ENCODE peak calls at places on chromosomes 2 and 18, in six cellular contexts. One of them, this sample, is unnamed. For H3K4me1, the result is how much of the 10 kb centered on the place peaks cover.

GRCh38 chr2:37550197-37550596 is 121.2 kb downstream of the CDC42EP3 start:
- DNase-seq in Karpas-422: no peak
- DNase-seq in astrocyte: no peak
- DNase-seq in HCT116: no peak
- DNase-seq in fibroblast of lung: no peak
- DNase-seq in endothelial cell of umbilical vein: no peak
- DNase-seq in this sample: peak

GRCh38 chr2:65231121-65231520 is 3.5 kb downstream of the ACTR2 start:
- DNase-seq in astrocyte: peak
- DNase-seq in Karpas-422: no peak
- DNase-seq in HCT116: no peak
- DNase-seq in endothelial cell of umbilical vein: peak
- DNase-seq in fibroblast of lung: peak
- DNase-seq in this sample: no peak

GRCh38 chr2:54483426-54483825 is 27.3 kb downstream of the SPTBN1 start:
- DNase-seq in fibroblast of lung: peak
- DNase-seq in HCT116: peak
- DNase-seq in endothelial cell of umbilical vein: peak
- DNase-seq in astrocyte: peak
- DNase-seq in Karpas-422: no peak
- DNase-seq in this sample: no peak

GRCh38 chr2:19851116-19851515 is 50.7 kb downstream of the TTC32 start:
- DNase-seq in Karpas-422: no peak
- DNase-seq in HCT116: no peak
- DNase-seq in endothelial cell of umbilical vein: no peak
- DNase-seq in astrocyte: no peak
- DNase-seq in fibroblast of lung: no peak
- DNase-seq in this sample: no peak

GRCh38 chr18:32289480-32290075 is 99.7 kb downstream of the MEP1B start:
- DNase-seq in HCT116: peak
- DNase-seq in Karpas-422: peak
- DNase-seq in fibroblast of lung: peak
- DNase-seq in endothelial cell of umbilical vein: peak
- DNase-seq in astrocyte: peak
- DNase-seq in this sample: peak

GRCh38 chr2:24359701-24360049 is 661 bp downstream of the ITSN2 start:
- DNase-seq in Karpas-422: peak
- DNase-seq in fibroblast of lung: no peak
- DNase-seq in endothelial cell of umbilical vein: no peak
- DNase-seq in astrocyte: peak
- DNase-seq in HCT116: no peak
- DNase-seq in this sample: peak

GRCh38 chr2:98084869-98085238 is 2.1 kb upstream of the VWA3B start:
- DNase-seq in HCT116: no peak
- DNase-seq in fibroblast of lung: no peak
- DNase-seq in astrocyte: no peak
- DNase-seq in endothelial cell of umbilical vein: no peak
- DNase-seq in Karpas-422: no peak
- DNase-seq in this sample: no peak

GRCh38 chr18:45505497-45506206 is 109.6 kb upstream of the SLC14A2 start:
- DNase-seq in HCT116: no peak
- DNase-seq in Karpas-422: no peak
- DNase-seq in astrocyte: peak
- DNase-seq in fibroblast of lung: peak
- DNase-seq in endothelial cell of umbilical vein: no peak
- DNase-seq in this sample: no peak

GRCh38 chr2:112728384-112729175 is 7.8 kb downstream of the NT5DC4 start:
- DNase-seq in astrocyte: no peak
- DNase-seq in endothelial cell of umbilical vein: no peak
- DNase-seq in fibroblast of lung: no peak
- DNase-seq in HCT116: no peak
- DNase-seq in Karpas-422: no peak
- DNase-seq in this sample: no peak

DNA sequence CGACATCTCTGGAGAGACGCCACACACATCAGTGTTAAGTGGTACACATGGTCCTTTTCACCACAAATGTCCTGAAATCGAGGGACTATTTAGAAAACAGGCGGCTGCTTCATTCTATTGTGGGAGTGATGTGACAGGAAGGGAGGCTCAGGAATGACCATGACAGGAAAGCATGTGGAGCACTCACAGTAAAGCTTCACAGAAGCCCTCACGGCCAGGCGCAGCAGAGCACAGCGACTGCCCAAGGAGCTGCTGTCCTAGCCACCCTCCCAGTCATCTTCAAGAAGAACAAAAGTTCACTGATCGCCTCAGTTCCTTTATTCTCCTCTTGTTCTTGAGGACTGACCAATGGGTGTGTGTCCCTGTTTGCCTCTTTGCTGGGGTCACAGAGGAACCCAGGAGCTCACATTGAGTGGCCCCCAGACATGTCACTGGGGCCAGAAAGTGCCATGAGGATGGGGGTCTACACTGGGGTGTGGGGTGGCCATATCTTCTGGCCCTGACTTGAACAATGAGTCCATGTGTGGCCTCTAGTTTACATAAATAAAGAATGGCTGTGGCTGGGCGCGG is 84.6 kb upstream of the RANBP2 start:
- DNase-seq in endothelial cell of umbilical vein: no peak
- DNase-seq in HCT116: no peak
- DNase-seq in astrocyte: no peak
- DNase-seq in fibroblast of lung: no peak
- DNase-seq in Karpas-422: no peak
- DNase-seq in this sample: peak
- H3K4me1 ChIP-seq in endothelial cell of umbilical vein: half or more
- H3K4me1 ChIP-seq in HCT116: under half
- H3K4me1 ChIP-seq in astrocyte: under half
- H3K4me1 ChIP-seq in fibroblast of lung: under half
- H3K4me1 ChIP-seq in Karpas-422: under half
- H3K4me1 ChIP-seq in this sample: half or more

DNA sequence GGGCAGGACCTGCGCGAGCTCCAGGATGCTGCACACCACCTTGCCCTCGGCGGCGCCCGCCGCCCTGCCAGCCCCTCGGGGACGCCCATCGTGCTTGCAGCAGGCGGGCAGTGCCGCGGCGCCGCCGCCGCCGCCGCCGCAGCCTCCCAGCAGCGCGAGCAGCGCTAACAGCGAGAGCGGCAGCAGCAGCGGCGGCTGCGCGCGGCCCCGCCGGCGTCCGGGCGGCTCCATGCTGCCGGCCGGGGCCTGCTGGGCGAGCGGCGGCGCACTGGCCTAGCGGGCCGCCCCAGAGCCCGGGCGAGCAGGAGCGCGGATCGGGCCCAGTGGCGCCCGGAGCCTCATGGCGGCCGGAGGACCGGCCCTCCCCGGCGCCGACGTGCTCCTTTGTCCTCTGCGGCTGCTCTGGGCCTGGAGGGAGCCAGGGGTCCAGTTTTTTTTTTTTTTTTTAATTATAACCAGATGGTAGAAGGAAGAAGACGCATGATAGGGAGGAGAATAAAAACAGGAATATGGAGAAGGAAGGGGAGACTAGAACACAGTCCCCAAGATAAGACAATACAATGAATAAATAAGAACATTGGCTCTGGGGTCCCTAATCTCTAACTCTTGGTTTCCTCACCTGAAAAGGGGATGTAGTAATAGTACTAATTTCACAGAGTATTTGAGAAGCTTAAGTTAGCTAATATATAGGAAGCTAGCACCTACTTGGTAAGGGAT is 17.1 kb upstream of the ANKRD62 start:
- DNase-seq in HCT116: no peak
- DNase-seq in astrocyte: peak
- DNase-seq in fibroblast of lung: peak
- DNase-seq in endothelial cell of umbilical vein: no peak
- DNase-seq in Karpas-422: no peak
- DNase-seq in this sample: no peak
- H2AFZ ChIP-seq in HCT116: peak
- H2AFZ ChIP-seq in astrocyte: peak
- H2AFZ ChIP-seq in fibroblast of lung: peak
- H2AFZ ChIP-seq in endothelial cell of umbilical vein: peak
- H2AFZ ChIP-seq in Karpas-422: no peak
- H2AFZ ChIP-seq in this sample: no peak

DNA sequence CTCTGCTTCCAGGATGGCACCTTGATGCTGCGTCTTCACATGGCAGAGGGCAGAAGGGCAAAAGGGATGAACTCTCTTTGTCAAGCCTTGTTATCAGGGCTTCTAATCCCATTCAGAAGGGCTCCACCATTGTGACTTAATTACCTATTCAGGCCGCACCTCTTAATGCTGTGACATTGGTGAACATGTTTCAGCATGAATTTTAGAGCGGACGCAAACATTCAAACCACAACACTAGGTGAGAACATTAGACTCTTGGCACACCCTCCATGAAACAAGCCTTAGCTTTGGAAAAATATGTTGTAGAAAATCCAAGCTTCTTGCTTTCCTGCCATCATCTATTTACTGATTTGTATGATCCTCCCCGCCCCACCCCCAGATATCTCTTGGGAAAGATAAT is 17.9 kb downstream of the DAW1 start:
- DNase-seq in endothelial cell of umbilical vein: no peak
- DNase-seq in astrocyte: no peak
- DNase-seq in HCT116: no peak
- DNase-seq in fibroblast of lung: no peak
- DNase-seq in Karpas-422: no peak
- DNase-seq in this sample: no peak
- H3K4me2 ChIP-seq in endothelial cell of umbilical vein: no peak
- H3K4me2 ChIP-seq in astrocyte: no peak
- H3K4me2 ChIP-seq in HCT116: no peak
- H3K4me2 ChIP-seq in fibroblast of lung: no peak
- H3K4me2 ChIP-seq in Karpas-422: no peak
- H3K4me2 ChIP-seq in this sample: no peak

GRCh38 chr18:63318882-63319382 is 637 bp downstream of the BCL2 start:
- DNase-seq in HCT116: no peak
- DNase-seq in Karpas-422: peak
- DNase-seq in endothelial cell of umbilical vein: peak
- DNase-seq in fibroblast of lung: no peak
- DNase-seq in astrocyte: no peak
- DNase-seq in this sample: no peak
- H3K4me1 ChIP-seq in HCT116: under half
- H3K4me1 ChIP-seq in Karpas-422: under half
- H3K4me1 ChIP-seq in endothelial cell of umbilical vein: under half
- H3K4me1 ChIP-seq in fibroblast of lung: under half
- H3K4me1 ChIP-seq in astrocyte: under half
- H3K4me1 ChIP-seq in this sample: under half

DNA sequence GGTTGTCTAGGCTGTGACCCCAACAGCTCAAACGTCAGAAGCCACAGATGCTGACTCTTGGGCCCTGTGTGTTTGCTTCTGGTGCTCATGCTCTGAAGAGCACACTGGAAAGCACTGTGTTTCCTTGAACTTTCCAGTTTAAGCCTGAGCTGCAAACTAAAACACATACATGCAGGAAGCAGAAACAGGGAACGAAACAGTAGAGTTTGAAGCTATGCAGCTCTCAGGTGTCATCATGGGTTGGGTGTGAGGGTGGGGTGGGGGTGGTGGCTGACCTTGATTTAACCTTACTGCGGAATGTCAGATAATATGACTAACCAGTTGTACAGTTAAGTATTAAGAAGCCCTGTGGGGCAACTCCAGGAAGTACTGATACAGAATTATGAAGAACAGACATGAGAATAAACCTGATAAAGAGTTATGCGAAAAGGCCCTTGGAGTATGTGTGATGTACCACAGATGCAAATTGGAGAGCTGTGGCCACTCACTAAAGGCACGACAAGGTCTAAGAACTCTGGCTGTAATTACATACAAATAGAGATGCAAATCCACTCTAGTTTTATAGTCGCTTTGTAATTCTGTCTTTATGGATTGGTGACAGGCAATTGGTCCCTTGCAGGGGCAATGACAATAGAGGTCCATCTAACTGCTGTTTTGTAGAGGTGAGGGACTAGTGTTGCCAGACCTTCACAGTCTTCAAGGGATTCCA is 273.1 kb downstream of the NAPG start:
- DNase-seq in astrocyte: peak
- DNase-seq in HCT116: no peak
- DNase-seq in Karpas-422: no peak
- DNase-seq in fibroblast of lung: peak
- DNase-seq in endothelial cell of umbilical vein: no peak
- DNase-seq in this sample: no peak
- H2AFZ ChIP-seq in astrocyte: no peak
- H2AFZ ChIP-seq in HCT116: no peak
- H2AFZ ChIP-seq in Karpas-422: no peak
- H2AFZ ChIP-seq in fibroblast of lung: no peak
- H2AFZ ChIP-seq in endothelial cell of umbilical vein: no peak
- H2AFZ ChIP-seq in this sample: no peak

GRCh38 chr2:136137982-136138381 is 20.0 kb upstream of the CXCR4 start:
- DNase-seq in endothelial cell of umbilical vein: no peak
- DNase-seq in astrocyte: no peak
- DNase-seq in Karpas-422: no peak
- DNase-seq in fibroblast of lung: no peak
- DNase-seq in HCT116: no peak
- DNase-seq in this sample: no peak
- H3K4me2 ChIP-seq in endothelial cell of umbilical vein: no peak
- H3K4me2 ChIP-seq in astrocyte: no peak
- H3K4me2 ChIP-seq in Karpas-422: no peak
- H3K4me2 ChIP-seq in fibroblast of lung: no peak
- H3K4me2 ChIP-seq in HCT116: peak
- H3K4me2 ChIP-seq in this sample: peak

GRCh38 chr2:41710944-41711343 is 336.9 kb upstream of the PKDCC start:
- DNase-seq in fibroblast of lung: no peak
- DNase-seq in HCT116: no peak
- DNase-seq in endothelial cell of umbilical vein: no peak
- DNase-seq in astrocyte: no peak
- DNase-seq in Karpas-422: no peak
- DNase-seq in this sample: no peak
- H3K4me1 ChIP-seq in fibroblast of lung: under half
- H3K4me1 ChIP-seq in HCT116: under half
- H3K4me1 ChIP-seq in endothelial cell of umbilical vein: under half
- H3K4me1 ChIP-seq in astrocyte: under half
- H3K4me1 ChIP-seq in Karpas-422: under half
- H3K4me1 ChIP-seq in this sample: under half

GRCh38 chr2:231685349-231686191 is 22.8 kb upstream of the PTMA start:
- DNase-seq in Karpas-422: peak
- DNase-seq in fibroblast of lung: no peak
- DNase-seq in endothelial cell of umbilical vein: no peak
- DNase-seq in astrocyte: no peak
- DNase-seq in HCT116: no peak
- DNase-seq in this sample: peak
- H2AFZ ChIP-seq in Karpas-422: no peak
- H2AFZ ChIP-seq in fibroblast of lung: no peak
- H2AFZ ChIP-seq in endothelial cell of umbilical vein: no peak
- H2AFZ ChIP-seq in astrocyte: no peak
- H2AFZ ChIP-seq in HCT116: peak
- H2AFZ ChIP-seq in this sample: no peak

DNA sequence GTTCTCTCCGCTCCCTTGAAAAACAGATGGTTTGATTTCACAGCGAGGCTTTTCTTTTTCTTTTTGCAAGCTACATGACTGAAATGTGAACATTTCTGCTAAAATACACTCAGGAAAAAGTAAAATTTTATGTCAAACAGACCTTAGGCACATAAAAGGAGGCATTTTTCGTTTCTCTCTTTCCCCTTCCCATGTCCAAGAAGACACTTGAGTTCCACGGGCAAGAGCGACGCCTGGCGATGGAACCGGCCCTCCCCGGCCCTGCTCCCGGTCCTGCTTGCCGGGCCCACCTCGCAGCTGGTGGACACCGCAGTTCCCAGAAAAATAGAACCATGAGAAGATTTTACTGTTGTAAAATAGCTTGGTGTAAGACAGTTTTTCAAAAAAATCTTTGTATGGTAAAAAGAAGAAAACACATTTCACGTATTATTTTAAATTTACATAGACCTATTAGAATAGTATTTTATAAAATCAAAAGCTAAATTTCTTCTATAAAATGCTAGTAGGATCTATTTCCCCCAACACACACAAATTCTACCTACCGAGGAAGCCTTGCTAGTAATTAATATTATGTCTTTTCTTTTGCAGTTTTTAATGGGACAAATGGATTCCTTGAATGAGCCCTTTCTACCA is 2.3 kb upstream of the ALKAL2 start:
- DNase-seq in endothelial cell of umbilical vein: peak
- DNase-seq in Karpas-422: no peak
- DNase-seq in fibroblast of lung: peak
- DNase-seq in astrocyte: peak
- DNase-seq in HCT116: no peak
- DNase-seq in this sample: no peak
- H3K4me2 ChIP-seq in endothelial cell of umbilical vein: peak
- H3K4me2 ChIP-seq in Karpas-422: no peak
- H3K4me2 ChIP-seq in fibroblast of lung: peak
- H3K4me2 ChIP-seq in astrocyte: peak
- H3K4me2 ChIP-seq in HCT116: no peak
- H3K4me2 ChIP-seq in this sample: no peak

This sample was measured in OCI-LY7.